ENCODE peak calls at places on chromosomes 7 and 10, in six cellular contexts. O is EL; P is ELR; Q is stimulated activated CD8-positive, alpha-beta memory T cell treated with anti-CD3 and anti-CD28 coated beads, Interleukin-4, amount 100 ng/mL, for 48 hours; J is CD8-positive, alpha-beta memory T cell; E is COR-L47. N is an unnamed sample.

GRCh38 chr10:80472234-80473095 is 18.4 kb downstream of the TSPAN14 start:
- DNase-seq in O (peak), P (peak), Q (no peak), J (no peak), E (no peak), N (peak)

GRCh38 chr7:149074116-149074885 is 16.2 kb downstream of the ZNF786 start:
- DNase-seq in O (no peak), P (no peak), Q (no peak), J (no peak), E (no peak), N (no peak)

GRCh38 chr10:110634527-110635209 is 9.5 kb upstream of the RBM20 start:
- DNase-seq in O (no peak), P (no peak), Q (no peak), J (no peak), E (peak), N (no peak)

GRCh38 chr7:43108255-43109011 is 4.0 kb upstream of the HECW1 start:
- DNase-seq in O (peak), P (peak), Q (peak), J (no peak), E (no peak), N (peak)

GRCh38 chr7:28435732-28436378 is 23.5 kb downstream of the CREB5 start:
- DNase-seq in O (no peak), P (no peak), Q (no peak), J (no peak), E (no peak), N (no peak)

GRCh38 chr7:142646274-142646895 is 102.9 kb upstream of the PRSS1 start:
- DNase-seq in O (no peak), P (no peak), Q (no peak), J (no peak), E (peak), N (no peak)

GRCh38 chr10:77862595-77862994 is 64.0 kb downstream of the DLG5 start:
- DNase-seq in O (no peak), P (peak), Q (no peak), J (no peak), E (no peak), N (no peak)

GRCh38 chr7:30921951-30922401 is 10.3 kb downstream of the AQP1 start:
- DNase-seq in O (no peak), P (no peak), Q (no peak), J (no peak), E (no peak), N (no peak)

GRCh38 chr7:22549667-22550513 is 49.9 kb upstream of the STEAP1B start:
- DNase-seq in O (peak), P (peak), Q (peak), J (no peak), E (peak), N (peak)

GRCh38 chr7:107138696-107139420 is 29.9 kb upstream of the HBP1 start:
- DNase-seq in O (peak), P (no peak), Q (no peak), J (no peak), E (no peak), N (no peak)

GRCh38 chr7:150357277-150357676 is 11.3 kb upstream of the REPIN1 start:
- DNase-seq in O (no peak), P (no peak), Q (peak), J (peak), E (no peak), N (peak)

GRCh38 chr7:22992874-22993840 is 20.8 kb downstream of the HYCC1 start:
- DNase-seq in O (no peak), P (no peak), Q (peak), J (no peak), E (no peak), N (peak)

GRCh38 chr10:105188737-105189463 is 547.8 kb downstream of the SORCS3 start:
- DNase-seq in O (no peak), P (peak), Q (no peak), J (no peak), E (no peak), N (no peak)

GRCh38 chr10:32038777-32039176 is 17.4 kb downstream of the KIF5B start:
- DNase-seq in O (peak), P (no peak), Q (no peak), J (no peak), E (no peak), N (no peak)

GRCh38 chr7:69411466-69411865 is 186.8 kb upstream of the AUTS2 start:
- DNase-seq in O (no peak), P (no peak), Q (no peak), J (no peak), E (no peak), N (no peak)

GRCh38 chr10:11612004-11613001 is 853 bp upstream of the USP6NL start:
- DNase-seq in O (no peak), P (no peak), Q (no peak), J (no peak), E (no peak), N (peak)

GRCh38 chr10:114743552-114744231 is 77.9 kb upstream of the FHIP2A start:
- DNase-seq in O (no peak), P (no peak), Q (no peak), J (no peak), E (no peak), N (no peak)

GRCh38 chr7:137172105-137172590 is 171.4 kb downstream of the PTN start:
- DNase-seq in O (no peak), P (no peak), Q (no peak), J (no peak), E (peak), N (no peak)

GRCh38 chr7:106071356-106071998 is 40.6 kb downstream of the SYPL1 start:
- DNase-seq in O (no peak), P (no peak), Q (peak), J (peak), E (no peak), N (peak)

GRCh38 chr10:77319557-77319956 is 318.1 kb downstream of the KCNMA1 start:
- DNase-seq in O (no peak), P (no peak), Q (no peak), J (no peak), E (no peak), N (no peak)

GRCh38 chr10:15725603-15726002 is 5.9 kb upstream of the ITGA8 start:
- DNase-seq in O (peak), P (peak), Q (no peak), J (no peak), E (peak), N (no peak)

GRCh38 chr7:127638197-127638596 is 13.8 kb upstream of the SND1 start:
- DNase-seq in O (no peak), P (no peak), Q (no peak), J (no peak), E (no peak), N (no peak)

GRCh38 chr10:8183241-8183704 is 128.8 kb downstream of the GATA3 start:
- DNase-seq in O (no peak), P (peak), Q (no peak), J (peak), E (no peak), N (peak)

GRCh38 chr7:75983471-75984129 is 10.8 kb downstream of the TMEM120A start:
- DNase-seq in O (no peak), P (no peak), Q (no peak), J (no peak), E (no peak), N (no peak)

GRCh38 chr7:51901489-51901840 is 584.9 kb upstream of the COBL start:
- DNase-seq in O (no peak), P (no peak), Q (no peak), J (no peak), E (no peak), N (no peak)

GRCh38 chr7:21013765-21014502 is 227.2 kb upstream of the SP8 start:
- DNase-seq in O (no peak), P (no peak), Q (no peak), J (no peak), E (no peak), N (no peak)

GRCh38 chr7:17466201-17466600 is 167.7 kb downstream of the AHR start:
- DNase-seq in O (no peak), P (no peak), Q (no peak), J (no peak), E (no peak), N (no peak)

GRCh38 chr10:60384708-60385398 is 4.8 kb downstream of the ANK3 start:
- DNase-seq in O (peak), P (peak), Q (no peak), J (no peak), E (no peak), N (no peak)

GRCh38 chr10:1043532-1043995 is 5.4 kb downstream of the IDI1 start:
- DNase-seq in O (no peak), P (no peak), Q (no peak), J (no peak), E (no peak), N (peak)

GRCh38 chr7:127978421-127978820 is 52.8 kb downstream of the LRRC4 start:
- DNase-seq in O (no peak), P (no peak), Q (no peak), J (no peak), E (no peak), N (no peak)

GRCh38 chr7:78489423-78489822 is 690.9 kb downstream of the PHTF2 start:
- DNase-seq in O (no peak), P (no peak), Q (no peak), J (no peak), E (no peak), N (no peak)

GRCh38 chr10:93139059-93139658 is 65.5 kb downstream of the CYP26A1 start:
- DNase-seq in O (no peak), P (no peak), Q (no peak), J (no peak), E (no peak), N (no peak)

GRCh38 chr10:29212597-29212996 is 76.3 kb upstream of the LYZL1 start:
- DNase-seq in O (no peak), P (no peak), Q (no peak), J (no peak), E (no peak), N (no peak)

GRCh38 chr10:13023754-13024153 is 22.2 kb upstream of the CCDC3 start:
- DNase-seq in O (no peak), P (no peak), Q (no peak), J (no peak), E (no peak), N (no peak)